ENCODE peak calls at places on chromosomes 1 and 21, in eight cellular contexts. E is AG08396; S is CD8-positive, alpha-beta T cell; Q is HT1080; J is fibroblast of lung; U is activated gamma-delta T cell treated with anti-CD3 and anti-CD28 coated beads, Interleukin-2, amount 50 U/mL, for 16 hours; N is AG08395; V is fibroblast of mammary gland. T is an unnamed sample.

GRCh38 chr1:149942885-149943284 is 6.2 kb upstream of the MTMR11 start:
- DNase-seq in V (no peak), N (no peak), J (no peak), U (no peak), E (no peak), Q (no peak), S (no peak), T (no peak)

GRCh38 chr1:15948600-15949452 is 27.1 kb downstream of the ZBTB17 start:
- DNase-seq in U (peak), V (peak), N (peak), J (peak), Q (peak), E (peak), S (no peak), T (peak)

GRCh38 chr21:34261841-34262832 is 101.7 kb upstream of the KCNE2 start:
- DNase-seq in J (peak), Q (no peak), N (no peak), U (no peak), E (no peak), S (no peak), V (no peak), T (no peak)

GRCh38 chr1:162656266-162656665 is 24.0 kb downstream of the DDR2 start:
- DNase-seq in E (no peak), J (no peak), S (no peak), N (no peak), U (no peak), Q (no peak), V (no peak), T (no peak)

GRCh38 chr1:9835758-9836631 is 12.2 kb upstream of the CLSTN1 start:
- DNase-seq in E (peak), V (peak), N (peak), J (peak), Q (peak), U (no peak), S (no peak), T (peak)

GRCh38 chr1:167052389-167052788 is 37.8 kb downstream of the GPA33 start:
- DNase-seq in S (no peak), V (no peak), J (no peak), E (no peak), Q (no peak), U (no peak), N (no peak), T (no peak)

GRCh38 chr1:154405762-154406571 is 824 bp downstream of the IL6R start:
- DNase-seq in Q (peak), S (peak), V (peak), N (peak), E (peak), U (no peak), J (peak), T (peak)

GRCh38 chr1:190957565-190957964 is 479.9 kb upstream of the BRINP3 start:
- DNase-seq in S (no peak), V (no peak), E (no peak), U (no peak), Q (no peak), J (peak), N (no peak), T (peak)

GRCh38 chr1:2014726-2015382 is 4.3 kb upstream of the GABRD start:
- DNase-seq in S (no peak), V (peak), E (no peak), Q (peak), U (no peak), N (no peak), J (no peak), T (no peak)

GRCh38 chr1:53112861-53113260 is 29.6 kb downstream of the SLC1A7 start:
- DNase-seq in E (no peak), U (no peak), J (no peak), N (no peak), Q (no peak), V (no peak), S (no peak), T (no peak)

GRCh38 chr1:24987875-24988559 is 57.9 kb upstream of the RUNX3 start:
- DNase-seq in J (no peak), N (no peak), U (no peak), V (no peak), E (no peak), S (no peak), Q (no peak), T (no peak)

GRCh38 chr1:205554016-205554811 is 49.7 kb downstream of the CDK18 start:
- DNase-seq in S (no peak), V (no peak), J (no peak), E (no peak), N (no peak), U (no peak), Q (no peak), T (no peak)

GRCh38 chr1:229842302-229843255 is 216.5 kb downstream of the URB2 start:
- DNase-seq in J (peak), Q (no peak), E (no peak), N (no peak), V (peak), S (no peak), U (no peak), T (no peak)

GRCh38 chr1:228487336-228488106 is at the start of gene RNF187:
- DNase-seq in N (peak), E (peak), J (no peak), U (peak), V (no peak), Q (no peak), S (peak), T (no peak)

GRCh38 chr1:227508431-227508830 is 54.9 kb upstream of the ZNF678 start:
- DNase-seq in U (no peak), N (no peak), S (no peak), Q (no peak), V (no peak), E (no peak), J (no peak), T (no peak)

GRCh38 chr1:64292399-64292798 is 89.0 kb downstream of the UBE2U start:
- DNase-seq in Q (no peak), J (peak), E (no peak), V (peak), N (no peak), U (no peak), S (no peak), T (no peak)

GRCh38 chr1:1545946-1546737 is 5.7 kb upstream of the TMEM240 start:
- DNase-seq in J (no peak), V (no peak), U (no peak), Q (no peak), S (no peak), E (no peak), N (no peak), T (no peak)

GRCh38 chr21:35559128-35559831 is 501.0 kb downstream of the SETD4 start:
- DNase-seq in Q (peak), V (peak), S (no peak), J (peak), E (peak), N (peak), U (no peak), T (peak)

GRCh38 chr1:41915786-41916571 is 2.7 kb downstream of the HIVEP3 start:
- DNase-seq in J (no peak), N (no peak), S (peak), E (no peak), U (peak), V (no peak), Q (peak), T (no peak)

GRCh38 chr1:46152021-46152420 is 19.6 kb upstream of the PIK3R3 start:
- DNase-seq in N (peak), S (no peak), Q (peak), V (peak), E (peak), U (no peak), J (no peak), T (peak)

GRCh38 chr1:218969021-218969420 is 204.7 kb upstream of the LYPLAL1 start:
- DNase-seq in E (no peak), Q (no peak), S (no peak), N (peak), V (peak), J (no peak), U (no peak), T (no peak)

GRCh38 chr21:45019887-45020537 is 54.4 kb upstream of the ADARB1 start:
- DNase-seq in Q (no peak), S (no peak), E (no peak), N (no peak), J (no peak), V (no peak), U (no peak), T (no peak)

GRCh38 chr1:240031414-240031813 is 60.3 kb upstream of the FMN2 start:
- DNase-seq in Q (peak), S (no peak), U (no peak), J (peak), V (peak), E (peak), N (peak), T (peak)

GRCh38 chr1:233461847-233462246 is 134.3 kb downstream of the MAP3K21 start:
- DNase-seq in Q (no peak), J (no peak), E (no peak), V (no peak), U (no peak), S (no peak), N (no peak), T (no peak)

GRCh38 chr1:214143015-214143775 is 137.8 kb upstream of the SMYD2 start:
- DNase-seq in J (no peak), Q (no peak), E (no peak), U (no peak), S (no peak), N (no peak), V (no peak), T (no peak)

T was measured in EL.